ENCODE peak calls at places on chromosomes 5 and 9, in six cellular contexts. One of them, this sample, is unnamed.

GRCh38 chr5:165370772-165371171 is 1865.4 kb downstream of the MAT2B start:
- DNase-seq in BJ: no peak
- DNase-seq in CD4-positive, CD25-positive, alpha-beta regulatory T cell: no peak
- DNase-seq in iPS DF 6.9: no peak
- DNase-seq in fibroblast of the aortic adventitia: no peak
- DNase-seq in thoracic aorta: no peak
- DNase-seq in this sample: no peak

GRCh38 chr5:127442085-127442484 is 75.4 kb upstream of the PRRC1 start:
- DNase-seq in fibroblast of the aortic adventitia: peak
- DNase-seq in BJ: no peak
- DNase-seq in iPS DF 6.9: no peak
- DNase-seq in thoracic aorta: no peak
- DNase-seq in CD4-positive, CD25-positive, alpha-beta regulatory T cell: no peak
- DNase-seq in this sample: peak

GRCh38 chr5:65142511-65143011 is 339.2 kb downstream of the ADAMTS6 start:
- DNase-seq in fibroblast of the aortic adventitia: peak
- DNase-seq in thoracic aorta: no peak
- DNase-seq in CD4-positive, CD25-positive, alpha-beta regulatory T cell: no peak
- DNase-seq in BJ: peak
- DNase-seq in iPS DF 6.9: peak
- DNase-seq in this sample: no peak

GRCh38 chr5:88583471-88583870 is 299.5 kb downstream of the MEF2C start:
- DNase-seq in iPS DF 6.9: no peak
- DNase-seq in fibroblast of the aortic adventitia: no peak
- DNase-seq in thoracic aorta: no peak
- DNase-seq in CD4-positive, CD25-positive, alpha-beta regulatory T cell: no peak
- DNase-seq in BJ: no peak
- DNase-seq in this sample: no peak

GRCh38 chr9:3875371-3876132 is 349.8 kb upstream of the RFX3 start:
- DNase-seq in CD4-positive, CD25-positive, alpha-beta regulatory T cell: no peak
- DNase-seq in BJ: peak
- DNase-seq in iPS DF 6.9: no peak
- DNase-seq in thoracic aorta: no peak
- DNase-seq in fibroblast of the aortic adventitia: peak
- DNase-seq in this sample: no peak

GRCh38 chr9:78280982-78281668 is 15.8 kb upstream of the PSAT1 start:
- DNase-seq in thoracic aorta: no peak
- DNase-seq in iPS DF 6.9: no peak
- DNase-seq in CD4-positive, CD25-positive, alpha-beta regulatory T cell: no peak
- DNase-seq in BJ: no peak
- DNase-seq in fibroblast of the aortic adventitia: peak
- DNase-seq in this sample: no peak

GRCh38 chr9:16262467-16263261 is 607.8 kb downstream of the BNC2 start:
- DNase-seq in CD4-positive, CD25-positive, alpha-beta regulatory T cell: no peak
- DNase-seq in fibroblast of the aortic adventitia: no peak
- DNase-seq in iPS DF 6.9: no peak
- DNase-seq in thoracic aorta: no peak
- DNase-seq in BJ: no peak
- DNase-seq in this sample: no peak

GRCh38 chr9:2355594-2355993 is 266.0 kb upstream of the VLDLR start:
- DNase-seq in iPS DF 6.9: no peak
- DNase-seq in BJ: no peak
- DNase-seq in thoracic aorta: no peak
- DNase-seq in fibroblast of the aortic adventitia: no peak
- DNase-seq in CD4-positive, CD25-positive, alpha-beta regulatory T cell: no peak
- DNase-seq in this sample: no peak

GRCh38 chr5:72063219-72063819 is 44.0 kb upstream of the MAP1B start:
- DNase-seq in fibroblast of the aortic adventitia: peak
- DNase-seq in iPS DF 6.9: no peak
- DNase-seq in thoracic aorta: no peak
- DNase-seq in CD4-positive, CD25-positive, alpha-beta regulatory T cell: no peak
- DNase-seq in BJ: no peak
- DNase-seq in this sample: peak

GRCh38 chr5:14777932-14778788 is 93.4 kb downstream of the ANKH start:
- DNase-seq in iPS DF 6.9: no peak
- DNase-seq in fibroblast of the aortic adventitia: no peak
- DNase-seq in BJ: no peak
- DNase-seq in CD4-positive, CD25-positive, alpha-beta regulatory T cell: no peak
- DNase-seq in thoracic aorta: no peak
- DNase-seq in this sample: no peak

GRCh38 chr9:127418037-127418471 is 6.1 kb upstream of the ZNF79 start:
- DNase-seq in iPS DF 6.9: peak
- DNase-seq in BJ: no peak
- DNase-seq in fibroblast of the aortic adventitia: no peak
- DNase-seq in thoracic aorta: no peak
- DNase-seq in CD4-positive, CD25-positive, alpha-beta regulatory T cell: peak
- DNase-seq in this sample: no peak

GRCh38 chr9:137113385-137114159 is 961 bp downstream of the DPP7 start:
- DNase-seq in thoracic aorta: no peak
- DNase-seq in iPS DF 6.9: no peak
- DNase-seq in fibroblast of the aortic adventitia: peak
- DNase-seq in BJ: no peak
- DNase-seq in CD4-positive, CD25-positive, alpha-beta regulatory T cell: peak
- DNase-seq in this sample: no peak

GRCh38 chr9:106025449-106025848 is 331.1 kb downstream of the TMEM38B start:
- DNase-seq in fibroblast of the aortic adventitia: no peak
- DNase-seq in BJ: no peak
- DNase-seq in CD4-positive, CD25-positive, alpha-beta regulatory T cell: no peak
- DNase-seq in thoracic aorta: no peak
- DNase-seq in iPS DF 6.9: no peak
- DNase-seq in this sample: no peak

GRCh38 chr9:127918201-127919107 is 1.6 kb upstream of the ST6GALNAC4 start:
- DNase-seq in CD4-positive, CD25-positive, alpha-beta regulatory T cell: no peak
- DNase-seq in BJ: no peak
- DNase-seq in fibroblast of the aortic adventitia: peak
- DNase-seq in iPS DF 6.9: no peak
- DNase-seq in thoracic aorta: no peak
- DNase-seq in this sample: no peak

GRCh38 chr9:83013261-83013610 is 49.7 kb downstream of the RASEF start:
- DNase-seq in thoracic aorta: no peak
- DNase-seq in CD4-positive, CD25-positive, alpha-beta regulatory T cell: no peak
- DNase-seq in fibroblast of the aortic adventitia: no peak
- DNase-seq in BJ: peak
- DNase-seq in iPS DF 6.9: no peak
- DNase-seq in this sample: no peak

GRCh38 chr9:114304416-114305188 is 18.3 kb upstream of the ORM1 start:
- DNase-seq in fibroblast of the aortic adventitia: no peak
- DNase-seq in thoracic aorta: no peak
- DNase-seq in iPS DF 6.9: no peak
- DNase-seq in BJ: no peak
- DNase-seq in CD4-positive, CD25-positive, alpha-beta regulatory T cell: no peak
- DNase-seq in this sample: no peak

GRCh38 chr5:113293068-113293571 is 141.7 kb downstream of the TSSK1B start:
- DNase-seq in CD4-positive, CD25-positive, alpha-beta regulatory T cell: no peak
- DNase-seq in BJ: no peak
- DNase-seq in thoracic aorta: no peak
- DNase-seq in fibroblast of the aortic adventitia: peak
- DNase-seq in iPS DF 6.9: no peak
- DNase-seq in this sample: no peak

GRCh38 chr5:170252710-170253350 is 20.0 kb downstream of the C5orf58 start:
- DNase-seq in BJ: no peak
- DNase-seq in CD4-positive, CD25-positive, alpha-beta regulatory T cell: no peak
- DNase-seq in thoracic aorta: no peak
- DNase-seq in iPS DF 6.9: no peak
- DNase-seq in fibroblast of the aortic adventitia: no peak
- DNase-seq in this sample: no peak

GRCh38 chr5:89401012-89401411 is 518.0 kb upstream of the MEF2C start:
- DNase-seq in BJ: no peak
- DNase-seq in thoracic aorta: no peak
- DNase-seq in CD4-positive, CD25-positive, alpha-beta regulatory T cell: no peak
- DNase-seq in fibroblast of the aortic adventitia: no peak
- DNase-seq in iPS DF 6.9: no peak
- DNase-seq in this sample: no peak

GRCh38 chr5:67425514-67425913 is 228.9 kb upstream of the CD180 start:
- DNase-seq in iPS DF 6.9: no peak
- DNase-seq in BJ: no peak
- DNase-seq in thoracic aorta: no peak
- DNase-seq in fibroblast of the aortic adventitia: peak
- DNase-seq in CD4-positive, CD25-positive, alpha-beta regulatory T cell: no peak
- DNase-seq in this sample: no peak

GRCh38 chr5:172640822-172641358 is at the start of gene NEURL1B:
- DNase-seq in CD4-positive, CD25-positive, alpha-beta regulatory T cell: no peak
- DNase-seq in fibroblast of the aortic adventitia: no peak
- DNase-seq in iPS DF 6.9: no peak
- DNase-seq in thoracic aorta: no peak
- DNase-seq in BJ: no peak
- DNase-seq in this sample: peak

GRCh38 chr5:175797521-175798038 is 73.8 kb upstream of the CPLX2 start:
- DNase-seq in CD4-positive, CD25-positive, alpha-beta regulatory T cell: no peak
- DNase-seq in iPS DF 6.9: no peak
- DNase-seq in BJ: no peak
- DNase-seq in fibroblast of the aortic adventitia: no peak
- DNase-seq in thoracic aorta: no peak
- DNase-seq in this sample: no peak

GRCh38 chr5:34490501-34491250 is 165.5 kb upstream of the RAI14 start:
- DNase-seq in iPS DF 6.9: no peak
- DNase-seq in CD4-positive, CD25-positive, alpha-beta regulatory T cell: no peak
- DNase-seq in BJ: no peak
- DNase-seq in fibroblast of the aortic adventitia: no peak
- DNase-seq in thoracic aorta: no peak
- DNase-seq in this sample: no peak

DNA sequence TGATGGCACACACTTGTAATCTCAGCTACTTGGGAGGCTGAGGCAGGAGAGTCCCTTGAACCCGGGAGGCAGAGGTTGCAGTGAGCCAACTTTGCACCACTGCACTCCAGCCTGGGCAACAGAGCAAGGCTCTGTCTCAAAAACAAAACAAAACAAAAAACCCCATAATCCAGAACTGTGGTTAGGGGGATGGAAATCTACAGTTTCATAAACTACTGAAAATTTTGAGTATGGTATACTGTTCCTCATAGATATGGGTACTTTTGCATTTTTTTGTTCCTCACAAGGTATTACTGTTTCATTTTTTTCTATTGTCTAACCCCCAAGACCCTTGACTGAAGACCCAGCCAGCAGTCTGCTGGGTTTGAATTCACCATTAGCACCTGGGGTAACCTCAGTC is 52.2 kb upstream of the MAP3K1 start:
- DNase-seq in thoracic aorta: no peak
- DNase-seq in iPS DF 6.9: no peak
- DNase-seq in BJ: no peak
- DNase-seq in fibroblast of the aortic adventitia: no peak
- DNase-seq in CD4-positive, CD25-positive, alpha-beta regulatory T cell: no peak
- DNase-seq in this sample: no peak
- H3K4me3 ChIP-seq in thoracic aorta: no peak
- H3K4me3 ChIP-seq in iPS DF 6.9: no peak
- H3K4me3 ChIP-seq in BJ: no peak
- H3K4me3 ChIP-seq in fibroblast of the aortic adventitia: no peak
- H3K4me3 ChIP-seq in CD4-positive, CD25-positive, alpha-beta regulatory T cell: no peak
- H3K4me3 ChIP-seq in this sample: no peak

DNA sequence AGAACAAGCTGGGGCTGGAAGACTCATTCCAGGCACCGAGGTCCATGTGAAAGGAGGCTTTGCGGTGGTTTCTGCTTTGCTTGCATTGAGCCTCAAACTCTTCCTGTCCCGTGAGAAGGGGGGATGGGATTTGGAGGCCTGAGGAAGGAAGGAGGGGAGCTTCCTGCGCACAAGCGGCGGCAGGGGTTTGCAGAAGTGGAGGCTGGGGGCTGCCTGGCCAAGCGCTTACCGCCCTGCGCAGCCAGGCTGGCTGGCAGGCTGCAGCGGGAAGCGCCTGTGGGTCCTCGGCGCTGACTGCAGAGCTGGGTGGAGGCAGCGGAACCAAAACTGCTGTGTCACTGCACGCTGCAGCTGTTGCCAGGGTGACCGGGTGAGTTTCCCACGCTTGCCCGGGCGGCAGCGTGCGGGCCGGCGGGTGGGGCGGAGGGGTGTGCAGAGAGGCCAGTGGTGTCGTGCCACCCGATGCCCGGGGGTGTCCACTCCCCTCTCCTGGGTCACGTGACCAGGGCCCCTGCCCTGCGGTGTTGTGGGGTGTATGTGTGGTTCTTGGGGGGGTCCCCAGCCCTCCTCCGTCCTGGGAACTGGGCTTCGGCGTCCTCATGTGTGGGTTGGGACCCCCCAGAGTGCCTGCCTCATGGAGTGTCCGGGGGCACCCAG is 81.0 kb downstream of the RXRA start:
- DNase-seq in BJ: peak
- DNase-seq in thoracic aorta: peak
- DNase-seq in CD4-positive, CD25-positive, alpha-beta regulatory T cell: peak
- DNase-seq in iPS DF 6.9: peak
- DNase-seq in fibroblast of the aortic adventitia: peak
- DNase-seq in this sample: peak
- H3K4me3 ChIP-seq in BJ: peak
- H3K4me3 ChIP-seq in thoracic aorta: peak
- H3K4me3 ChIP-seq in CD4-positive, CD25-positive, alpha-beta regulatory T cell: peak
- H3K4me3 ChIP-seq in iPS DF 6.9: no peak
- H3K4me3 ChIP-seq in fibroblast of the aortic adventitia: peak
- H3K4me3 ChIP-seq in this sample: peak

GRCh38 chr9:120710110-120710981 is 3.9 kb downstream of the MEGF9 start:
- DNase-seq in thoracic aorta: no peak
- DNase-seq in fibroblast of the aortic adventitia: peak
- DNase-seq in CD4-positive, CD25-positive, alpha-beta regulatory T cell: peak
- DNase-seq in iPS DF 6.9: no peak
- DNase-seq in BJ: no peak
- DNase-seq in this sample: no peak
- H3K4me3 ChIP-seq in thoracic aorta: peak
- H3K4me3 ChIP-seq in fibroblast of the aortic adventitia: peak
- H3K4me3 ChIP-seq in CD4-positive, CD25-positive, alpha-beta regulatory T cell: peak
- H3K4me3 ChIP-seq in iPS DF 6.9: no peak
- H3K4me3 ChIP-seq in BJ: no peak
- H3K4me3 ChIP-seq in this sample: no peak

DNA sequence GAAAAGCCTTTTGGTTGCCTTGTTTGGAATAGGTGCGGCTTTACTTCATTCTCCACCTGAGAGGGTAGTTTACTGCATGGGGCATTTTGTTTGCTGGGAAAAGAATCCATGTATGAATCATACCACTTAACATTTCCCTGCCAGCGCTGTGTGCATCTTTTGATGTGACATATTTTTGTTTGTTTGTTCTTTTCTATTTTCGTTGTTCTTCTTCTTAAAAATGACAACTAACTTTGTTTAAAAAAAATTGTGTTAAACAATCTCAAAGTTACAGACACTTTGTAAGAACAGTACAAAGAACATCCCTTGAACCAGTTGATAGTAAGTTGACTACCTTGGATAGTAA is 113.2 kb downstream of the GCNT1 start:
- DNase-seq in BJ: no peak
- DNase-seq in thoracic aorta: no peak
- DNase-seq in CD4-positive, CD25-positive, alpha-beta regulatory T cell: no peak
- DNase-seq in iPS DF 6.9: no peak
- DNase-seq in fibroblast of the aortic adventitia: no peak
- DNase-seq in this sample: no peak
- H3K4me3 ChIP-seq in BJ: no peak
- H3K4me3 ChIP-seq in thoracic aorta: peak
- H3K4me3 ChIP-seq in CD4-positive, CD25-positive, alpha-beta regulatory T cell: no peak
- H3K4me3 ChIP-seq in iPS DF 6.9: no peak
- H3K4me3 ChIP-seq in fibroblast of the aortic adventitia: no peak
- H3K4me3 ChIP-seq in this sample: no peak

This sample was measured in Jurkat, Clone E6-1.